ENCODE peak calls at places on chromosomes 1 and 21, in seven cellular contexts. T is heart right ventricle, V is Caco-2, I is fibroblast of lung, L is left lung, Q is psoas muscle, E is astrocyte. A is an unnamed sample.

GRCh38 chr1:147273409-147274307 is 31.2 kb downstream of the CHD1L start:
- DNase-seq in T (no peak), V (peak; percentile 50), I (peak; percentile 79), L (no peak), Q (no peak), E (peak; percentile 72), A (no peak)

GRCh38 chr1:82896036-82896435 is 1095.3 kb downstream of the ADGRL2 start:
- DNase-seq in T (no peak), V (peak; percentile 2), I (no peak), L (no peak), Q (no peak), E (no peak), A (no peak)

GRCh38 chr1:99496067-99496466 is 149.8 kb upstream of the PALMD start:
- DNase-seq in T (no peak), V (no peak), I (no peak), L (no peak), Q (no peak), E (no peak), A (no peak)

GRCh38 chr1:26126321-26127084 is 14.9 kb downstream of the PDIK1L start:
- DNase-seq in T (no peak), V (no peak), I (peak; percentile 70), L (no peak), Q (no peak), E (peak; percentile 60), A (no peak)

GRCh38 chr1:156845055-156845952 is 13.6 kb downstream of the INSRR start:
- DNase-seq in T (no peak), V (no peak), I (no peak), L (no peak), Q (peak; percentile 39), E (no peak), A (no peak)

GRCh38 chr21:20265704-20266368 is 732.4 kb upstream of the NCAM2 start:
- DNase-seq in T (no peak), V (no peak), I (no peak), L (no peak), Q (no peak), E (no peak), A (no peak)

GRCh38 chr1:91611498-91611917 is 110.9 kb downstream of the CDC7 start:
- DNase-seq in T (no peak), V (peak; percentile 86), I (peak; percentile 22), L (no peak), Q (no peak), E (peak; percentile 5), A (no peak)

GRCh38 chr1:154755858-154756730 is 114.0 kb downstream of the KCNN3 start:
- DNase-seq in T (no peak), V (no peak), I (peak; percentile 62), L (peak; percentile 50), Q (no peak), E (peak; percentile 44), A (no peak)

GRCh38 chr1:234535763-234536515 is 57.0 kb upstream of the TARBP1 start:
- DNase-seq in T (peak; percentile 65), V (no peak), I (peak; percentile 61), L (no peak), Q (peak; percentile 77), E (peak; percentile 44), A (peak; percentile 91)

GRCh38 chr1:231338270-231339128 is at the start of gene SPRTN:
- DNase-seq in T (no peak), V (no peak), I (no peak), L (no peak), Q (no peak), E (no peak), A (no peak)

GRCh38 chr1:36177589-36178463 is 21.9 kb downstream of the MAP7D1 start:
- DNase-seq in T (no peak), V (no peak), I (no peak), L (no peak), Q (no peak), E (no peak), A (no peak)

GRCh38 chr1:108482708-108483107 is 32.6 kb downstream of the NBPF6 start:
- DNase-seq in T (no peak), V (no peak), I (no peak), L (no peak), Q (no peak), E (no peak), A (no peak)

GRCh38 chr1:185040333-185040732 is 5.0 kb upstream of the RNF2 start:
- DNase-seq in T (no peak), V (no peak), I (no peak), L (no peak), Q (no peak), E (no peak), A (no peak)

GRCh38 chr1:151282883-151283725 is 1.0 kb downstream of the ZNF687 start:
- DNase-seq in T (no peak), V (no peak), I (peak; percentile 13), L (peak; percentile 83), Q (peak; percentile 69), E (no peak), A (no peak)

GRCh38 chr1:205920159-205920558 is 23.1 kb downstream of the SLC26A9 start:
- DNase-seq in T (peak; percentile 59), V (no peak), I (peak; percentile 70), L (peak; percentile 70), Q (peak; percentile 79), E (peak; percentile 57), A (peak; percentile 81)

GRCh38 chr1:205430631-205431305 is 8.9 kb upstream of the LEMD1 start:
- DNase-seq in T (peak; percentile 60), V (no peak), I (peak; percentile 36), L (no peak), Q (peak; percentile 76), E (peak; percentile 11), A (no peak)

GRCh38 chr1:153790282-153790995 is 15.2 kb downstream of the SLC27A3 start:
- DNase-seq in T (peak; percentile 77), V (no peak), I (peak; percentile 65), L (no peak), Q (peak; percentile 85), E (peak; percentile 60), A (peak; percentile 97)

GRCh38 chr1:39130297-39130696 is 74.2 kb upstream of the MACF1 start:
- DNase-seq in T (no peak), V (no peak), I (peak; percentile 97), L (no peak), Q (no peak), E (peak; percentile 97), A (no peak)

GRCh38 chr1:238589843-238590435 is 699.2 kb upstream of the ZP4 start:
- DNase-seq in T (no peak), V (no peak), I (peak; percentile 61), L (no peak), Q (no peak), E (peak; percentile 54), A (no peak)

GRCh38 chr1:108925920-108926319 is 37.4 kb downstream of the CLCC1 start:
- DNase-seq in T (no peak), V (no peak), I (no peak), L (no peak), Q (no peak), E (no peak), A (no peak)

GRCh38 chr1:215475719-215476525 is 91.2 kb upstream of the KCTD3 start:
- DNase-seq in T (no peak), V (no peak), I (peak; percentile 96), L (no peak), Q (no peak), E (peak; percentile 96), A (no peak)

GRCh38 chr1:1374861-1375662 is at the start of gene AURKAIP1:
- DNase-seq in T (peak; percentile 96), V (peak; percentile 97), I (peak; percentile 100), L (peak; percentile 98), Q (peak; percentile 99), E (peak; percentile 99), A (peak; percentile 99)

GRCh38 chr1:2494323-2494693 is 18.2 kb downstream of the PLCH2 start:
- DNase-seq in T (no peak), V (peak; percentile 75), I (peak; percentile 6), L (no peak), Q (no peak), E (peak; percentile 2), A (no peak)

GRCh38 chr1:8419172-8419571 is 101.3 kb downstream of the SLC45A1 start:
- DNase-seq in T (no peak), V (no peak), I (no peak), L (no peak), Q (no peak), E (no peak), A (no peak)
- TF ChIP-seq CTCF in T (no peak), V (no peak), I (no peak), L (no peak), Q (no peak), E (no peak), A (no peak)

DNA sequence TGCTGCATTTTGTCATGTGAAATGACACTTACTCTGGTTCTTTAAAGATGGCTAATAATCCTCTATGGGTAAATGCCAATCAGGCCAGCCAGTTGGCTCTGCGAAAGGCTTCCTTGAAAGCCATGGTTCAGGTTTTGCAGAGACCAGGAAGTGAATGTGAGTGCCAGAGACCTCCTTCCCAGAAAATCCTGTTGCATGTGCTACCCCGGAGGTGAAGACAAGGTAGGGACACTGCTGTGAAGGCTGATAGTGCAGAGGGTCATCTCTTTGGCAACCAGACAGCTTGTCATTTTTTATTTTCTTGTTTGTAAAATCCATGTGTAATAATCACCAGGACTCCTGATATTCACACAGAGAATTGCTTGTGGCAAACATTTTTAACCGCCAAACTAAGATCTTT is 18.7 kb downstream of the LRRC8D start:
- DNase-seq in T (no peak), V (no peak), I (no peak), L (no peak), Q (no peak), E (no peak), A (no peak)
- H3K4me1 ChIP-seq in T (peaks cover 12% of the 10 kb centered on the region), V (peaks cover 39% of the 10 kb centered on the region), I (peaks cover 4% of the 10 kb centered on the region), L (no peaks in the 10 kb centered on the region), Q (peaks cover 25% of the 10 kb centered on the region), E (peaks cover 11% of the 10 kb centered on the region), A (peaks cover 14% of the 10 kb centered on the region)

GRCh38 chr1:23367451-23367790 is 2.2 kb downstream of the ZNF436 start:
- DNase-seq in T (no peak), V (peak; percentile 8), I (peak; percentile 19), L (no peak), Q (no peak), E (no peak), A (peak; percentile 54)

GRCh38 chr1:23367791-23368561 is 1.7 kb downstream of the ZNF436 start:
- DNase-seq in T (peak; percentile 98), V (peak; percentile 98), I (peak; percentile 98), L (peak; percentile 98), Q (peak; percentile 99), E (peak; percentile 95), A (peak; percentile 99)

GRCh38 chr1:23368562-23369334 is 888 bp downstream of the ZNF436 start:
- DNase-seq in T (peak; percentile 91), V (peak; percentile 89), I (peak; percentile 91), L (peak; percentile 97), Q (peak; percentile 95), E (peak; percentile 82), A (peak; percentile 92)

GRCh38 chr1:23366146-23366545 is 3.5 kb downstream of the ZNF436 start:
- DNase-seq in T (no peak), V (no peak), I (no peak), L (no peak), Q (no peak), E (no peak), A (no peak)

GRCh38 chr1:23366598-23366997 is 3.0 kb downstream of the ZNF436 start:
- DNase-seq in T (no peak), V (no peak), I (peak; percentile 8), L (no peak), Q (no peak), E (no peak), A (no peak)
- H3K4me3 ChIP-seq in T (no peak overlapping the region), V (peak overlapping the region; percentile 44), I (peak overlapping the region; percentile 90), L (no peak overlapping the region), Q (peak overlapping the region; percentile 89), E (no peak overlapping the region), A (no peak overlapping the region)

DNA sequence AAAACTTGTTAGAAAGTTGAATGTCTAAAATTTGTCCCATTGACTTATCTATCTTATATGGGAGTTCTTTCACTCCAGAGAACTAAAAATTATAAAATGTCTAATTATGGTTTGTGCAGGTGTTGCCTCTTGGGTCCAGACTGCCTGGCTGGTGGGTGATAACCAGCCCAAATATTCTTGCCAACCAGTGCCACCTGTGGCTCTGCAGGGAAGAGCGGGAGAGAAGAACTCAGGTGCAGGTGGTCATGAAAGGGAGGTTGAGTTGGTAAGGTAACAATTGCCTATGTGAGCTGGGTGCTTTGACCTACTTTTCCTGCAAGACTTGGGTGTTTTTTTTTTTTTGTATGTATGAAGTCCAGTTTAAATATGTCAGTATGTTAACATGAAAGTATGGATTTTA is 10.2 kb downstream of the RPS6KC1 start:
- DNase-seq in T (no peak), V (no peak), I (no peak), L (no peak), Q (no peak), E (no peak), A (no peak)
- TF ChIP-seq CTCF in T (no peak), V (peak; percentile 36), I (no peak), L (no peak), Q (no peak), E (no peak), A (no peak)

A was measured in tibial artery.